ENCODE peak calls at places on chromosomes 7 and 10, in five cellular contexts. H, I, V, W and Z are unnamed samples.

GRCh38 chr7:84100866-84101265 is 93.7 kb downstream of the SEMA3A start:
- DNase-seq in H (no peak), I (no peak), V (no peak), W (peak), Z (peak)

GRCh38 chr7:151088019-151088855 is 2.0 kb downstream of the AGAP3 start:
- DNase-seq in H (peak), I (no peak), V (no peak), W (peak), Z (no peak)

GRCh38 chr7:138755331-138755747 is 42.5 kb upstream of the TMEM213 start:
- DNase-seq in H (peak), I (no peak), V (no peak), W (no peak), Z (peak)

GRCh38 chr7:20642171-20642570 is 26.7 kb downstream of the ABCB5 start:
- DNase-seq in H (no peak), I (no peak), V (no peak), W (peak), Z (no peak)

GRCh38 chr10:131736321-131736980 is 164.4 kb upstream of the PPP2R2D start:
- DNase-seq in H (no peak), I (no peak), V (no peak), W (no peak), Z (peak)

GRCh38 chr7:132351858-132352539 is 224.3 kb downstream of the PLXNA4 start:
- DNase-seq in H (no peak), I (no peak), V (no peak), W (no peak), Z (peak)

GRCh38 chr7:71752171-71752935 is 620.4 kb downstream of the GALNT17 start:
- DNase-seq in H (peak), I (no peak), V (no peak), W (peak), Z (peak)

GRCh38 chr7:100963386-100963785 is 6.0 kb upstream of the MUC12 start:
- DNase-seq in H (no peak), I (no peak), V (no peak), W (no peak), Z (no peak)